ENCODE peak calls at places on chromosomes 13 and 19, in nine cellular contexts. One of them, this sample, is unnamed.

GRCh38 chr19:2634228-2634951 is 68.1 kb downstream of the GNG7 start:
- DNase-seq in neural crest cell: no peak
- DNase-seq in lung: peak
- DNase-seq in thyroid gland: peak
- DNase-seq in body of pancreas: peak
- DNase-seq in astrocyte: no peak
- DNase-seq in psoas muscle: no peak
- DNase-seq in epithelial cell of esophagus: no peak
- DNase-seq in suprapubic skin: no peak
- DNase-seq in this sample: no peak

GRCh38 chr19:38134538-38135149 is 89.4 kb downstream of the DPF1 start:
- DNase-seq in suprapubic skin: no peak
- DNase-seq in astrocyte: no peak
- DNase-seq in body of pancreas: peak
- DNase-seq in psoas muscle: no peak
- DNase-seq in neural crest cell: peak
- DNase-seq in epithelial cell of esophagus: peak
- DNase-seq in thyroid gland: peak
- DNase-seq in lung: no peak
- DNase-seq in this sample: no peak

GRCh38 chr13:46378411-46378810 is 8.6 kb downstream of the RUBCNL start:
- DNase-seq in suprapubic skin: no peak
- DNase-seq in epithelial cell of esophagus: no peak
- DNase-seq in body of pancreas: no peak
- DNase-seq in neural crest cell: no peak
- DNase-seq in astrocyte: no peak
- DNase-seq in thyroid gland: no peak
- DNase-seq in psoas muscle: no peak
- DNase-seq in lung: no peak
- DNase-seq in this sample: no peak

GRCh38 chr13:87094646-87095045 is 576.5 kb upstream of the SLITRK5 start:
- DNase-seq in body of pancreas: no peak
- DNase-seq in lung: no peak
- DNase-seq in neural crest cell: no peak
- DNase-seq in astrocyte: no peak
- DNase-seq in psoas muscle: no peak
- DNase-seq in suprapubic skin: no peak
- DNase-seq in thyroid gland: no peak
- DNase-seq in epithelial cell of esophagus: peak
- DNase-seq in this sample: no peak

GRCh38 chr13:113182046-113182445 is 23.6 kb downstream of the PROZ start:
- DNase-seq in body of pancreas: no peak
- DNase-seq in suprapubic skin: no peak
- DNase-seq in psoas muscle: no peak
- DNase-seq in thyroid gland: no peak
- DNase-seq in lung: no peak
- DNase-seq in epithelial cell of esophagus: no peak
- DNase-seq in astrocyte: peak
- DNase-seq in neural crest cell: no peak
- DNase-seq in this sample: no peak

GRCh38 chr13:105774739-105775460 is 760.6 kb downstream of the EFNB2 start:
- DNase-seq in body of pancreas: no peak
- DNase-seq in epithelial cell of esophagus: peak
- DNase-seq in suprapubic skin: no peak
- DNase-seq in astrocyte: peak
- DNase-seq in thyroid gland: no peak
- DNase-seq in psoas muscle: no peak
- DNase-seq in neural crest cell: no peak
- DNase-seq in lung: no peak
- DNase-seq in this sample: no peak

GRCh38 chr19:32691291-32691951 is at the start of gene NUDT19:
- DNase-seq in thyroid gland: peak
- DNase-seq in epithelial cell of esophagus: peak
- DNase-seq in body of pancreas: peak
- DNase-seq in lung: peak
- DNase-seq in astrocyte: peak
- DNase-seq in suprapubic skin: peak
- DNase-seq in neural crest cell: peak
- DNase-seq in psoas muscle: peak
- DNase-seq in this sample: no peak

GRCh38 chr13:106649495-106649894 is 81.6 kb upstream of the ARGLU1 start:
- DNase-seq in thyroid gland: no peak
- DNase-seq in body of pancreas: no peak
- DNase-seq in astrocyte: peak
- DNase-seq in neural crest cell: no peak
- DNase-seq in epithelial cell of esophagus: peak
- DNase-seq in lung: no peak
- DNase-seq in suprapubic skin: no peak
- DNase-seq in psoas muscle: no peak
- DNase-seq in this sample: no peak

DNA sequence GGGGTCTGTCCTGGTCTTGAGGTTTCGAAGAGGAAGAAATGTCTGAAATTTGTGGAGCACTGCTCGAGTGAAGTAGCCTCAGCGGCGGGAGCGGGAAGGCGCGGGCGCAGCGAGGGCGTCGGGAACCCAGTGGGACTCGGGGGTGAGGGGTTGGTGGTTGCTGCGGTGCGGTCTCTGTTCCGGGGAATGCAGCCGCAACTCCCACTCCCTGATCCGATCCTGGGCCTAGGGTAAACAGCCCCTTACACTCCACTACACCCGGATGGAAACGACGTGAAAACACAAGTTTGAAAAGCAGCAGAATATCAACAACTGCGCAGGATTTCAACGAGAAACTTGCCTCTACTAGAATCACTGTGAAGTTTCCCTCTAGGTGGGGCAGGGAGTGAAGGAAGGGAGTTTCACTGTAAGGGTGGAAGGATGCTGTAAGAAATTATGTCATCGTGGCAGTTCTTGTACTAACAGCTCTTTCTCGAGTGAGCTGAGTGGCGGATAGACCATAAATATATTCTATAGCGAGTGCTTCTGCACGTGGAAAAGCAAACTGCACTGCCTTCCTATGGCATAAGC is 2.0 kb upstream of the KLF12 start:
- DNase-seq in body of pancreas: no peak
- DNase-seq in neural crest cell: peak
- DNase-seq in psoas muscle: peak
- DNase-seq in astrocyte: peak
- DNase-seq in lung: no peak
- DNase-seq in epithelial cell of esophagus: peak
- DNase-seq in thyroid gland: peak
- DNase-seq in suprapubic skin: peak
- DNase-seq in this sample: peak
- TF ChIP-seq CTCF in body of pancreas: no peak
- TF ChIP-seq CTCF in neural crest cell: peak
- TF ChIP-seq CTCF in psoas muscle: no peak
- TF ChIP-seq CTCF in astrocyte: no peak
- TF ChIP-seq CTCF in lung: no peak
- TF ChIP-seq CTCF in epithelial cell of esophagus: no peak
- TF ChIP-seq CTCF in thyroid gland: no peak
- TF ChIP-seq CTCF in suprapubic skin: no peak
- TF ChIP-seq CTCF in this sample: no peak

GRCh38 chr13:41944229-41944628 is 16.7 kb downstream of the VWA8 start:
- DNase-seq in thyroid gland: no peak
- DNase-seq in astrocyte: no peak
- DNase-seq in lung: no peak
- DNase-seq in psoas muscle: no peak
- DNase-seq in epithelial cell of esophagus: no peak
- DNase-seq in body of pancreas: no peak
- DNase-seq in neural crest cell: no peak
- DNase-seq in suprapubic skin: no peak
- DNase-seq in this sample: no peak

GRCh38 chr13:41941174-41941573 is 19.7 kb downstream of the VWA8 start:
- DNase-seq in body of pancreas: no peak
- DNase-seq in suprapubic skin: no peak
- DNase-seq in astrocyte: peak
- DNase-seq in thyroid gland: no peak
- DNase-seq in lung: no peak
- DNase-seq in psoas muscle: no peak
- DNase-seq in epithelial cell of esophagus: peak
- DNase-seq in neural crest cell: no peak
- DNase-seq in this sample: no peak

GRCh38 chr13:41944635-41945401 is 16.1 kb downstream of the VWA8 start:
- DNase-seq in astrocyte: no peak
- DNase-seq in thyroid gland: no peak
- DNase-seq in lung: no peak
- DNase-seq in psoas muscle: no peak
- DNase-seq in neural crest cell: no peak
- DNase-seq in epithelial cell of esophagus: no peak
- DNase-seq in suprapubic skin: no peak
- DNase-seq in body of pancreas: no peak
- DNase-seq in this sample: no peak

GRCh38 chr13:41939403-41939802 is 21.5 kb downstream of the VWA8 start:
- DNase-seq in body of pancreas: no peak
- DNase-seq in epithelial cell of esophagus: no peak
- DNase-seq in astrocyte: no peak
- DNase-seq in thyroid gland: no peak
- DNase-seq in lung: no peak
- DNase-seq in psoas muscle: no peak
- DNase-seq in suprapubic skin: no peak
- DNase-seq in neural crest cell: no peak
- DNase-seq in this sample: no peak

DNA sequence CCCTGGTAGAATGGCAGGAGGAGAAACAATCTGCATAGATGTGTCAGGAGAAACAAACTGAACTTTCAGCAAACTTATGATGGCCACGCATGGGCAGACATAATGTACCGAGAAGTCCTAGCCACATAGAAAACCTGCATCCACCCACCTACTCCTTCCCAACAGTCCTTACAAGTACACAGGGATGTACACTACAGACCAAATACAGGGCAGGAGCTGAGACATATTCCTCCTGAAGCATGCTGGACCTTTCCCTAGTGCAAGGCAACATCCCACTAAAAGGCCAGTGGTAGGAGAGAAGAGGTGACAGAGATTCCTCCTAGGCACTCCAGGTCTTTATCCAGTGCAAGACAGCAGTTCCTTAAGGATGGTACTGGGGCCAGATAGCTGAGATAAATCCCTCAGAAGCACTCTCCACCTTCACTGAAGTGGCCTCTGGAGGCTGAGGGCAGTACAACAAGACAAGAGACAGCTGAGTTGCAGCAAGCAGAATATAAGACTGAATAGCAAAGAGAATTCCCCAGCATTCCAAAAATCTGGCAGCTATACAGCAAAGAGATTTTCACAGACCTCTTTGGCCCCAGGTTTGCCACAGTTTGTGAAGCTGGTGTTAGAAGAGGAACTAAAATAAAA is 18.3 kb downstream of the VWA8 start:
- DNase-seq in psoas muscle: no peak
- DNase-seq in suprapubic skin: no peak
- DNase-seq in lung: no peak
- DNase-seq in epithelial cell of esophagus: peak
- DNase-seq in body of pancreas: no peak
- DNase-seq in thyroid gland: peak
- DNase-seq in neural crest cell: no peak
- DNase-seq in astrocyte: peak
- DNase-seq in this sample: no peak
- TF ChIP-seq CTCF in psoas muscle: peak
- TF ChIP-seq CTCF in suprapubic skin: no peak
- TF ChIP-seq CTCF in lung: no peak
- TF ChIP-seq CTCF in epithelial cell of esophagus: peak
- TF ChIP-seq CTCF in body of pancreas: no peak
- TF ChIP-seq CTCF in thyroid gland: no peak
- TF ChIP-seq CTCF in neural crest cell: peak
- TF ChIP-seq CTCF in astrocyte: peak
- TF ChIP-seq CTCF in this sample: no peak

DNA sequence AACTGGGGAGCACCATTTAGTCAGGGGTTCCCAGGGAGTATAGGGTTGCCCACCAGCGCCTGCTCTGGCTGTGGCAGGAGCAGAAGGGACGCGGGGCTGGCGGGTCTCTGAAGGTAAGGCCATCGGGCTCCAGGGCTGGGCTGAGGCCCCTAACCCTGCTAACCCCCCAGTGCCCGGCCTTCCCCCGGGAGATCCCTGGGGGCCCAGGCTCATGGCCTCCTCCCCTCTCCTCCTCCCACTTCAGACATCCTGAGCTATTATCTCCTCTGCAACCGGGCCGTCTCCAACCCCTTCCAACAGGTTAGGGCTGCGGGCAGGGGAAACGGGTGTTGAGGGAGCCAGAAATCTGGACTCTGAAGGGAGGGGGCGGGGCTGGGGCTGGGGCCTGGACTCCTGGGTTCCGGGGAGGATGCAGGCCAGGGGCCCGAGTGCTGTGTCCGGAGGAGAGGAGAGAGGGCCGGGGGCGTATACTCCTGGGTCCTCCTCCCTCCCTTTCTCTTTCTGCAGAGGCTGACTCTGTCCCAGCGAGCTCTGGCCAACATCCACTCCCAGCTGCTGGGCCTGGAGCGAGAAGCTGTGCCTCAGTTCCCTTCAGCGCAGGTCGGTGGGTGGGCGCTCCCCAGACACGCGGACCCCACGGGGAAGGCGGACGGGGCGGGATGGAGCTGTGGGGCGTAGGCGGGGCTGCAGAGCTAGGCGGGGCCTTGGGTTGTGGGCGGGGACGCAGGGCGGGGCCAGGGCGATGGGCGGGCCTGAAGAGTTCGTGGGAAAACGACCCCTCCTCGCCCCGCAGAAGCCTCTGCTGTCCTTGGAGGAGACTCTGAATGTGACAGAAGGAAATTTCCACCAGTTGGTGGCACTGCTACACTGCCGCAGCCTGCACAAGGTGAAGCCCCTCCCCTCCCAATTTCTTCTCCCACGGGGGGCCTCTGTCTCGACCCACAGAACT is 15.3 kb downstream of the TTYH1 start:
- DNase-seq in suprapubic skin: peak
- DNase-seq in epithelial cell of esophagus: peak
- DNase-seq in psoas muscle: peak
- DNase-seq in lung: no peak
- DNase-seq in body of pancreas: peak
- DNase-seq in thyroid gland: peak
- DNase-seq in neural crest cell: peak
- DNase-seq in astrocyte: no peak
- DNase-seq in this sample: no peak
- TF ChIP-seq CTCF in suprapubic skin: no peak
- TF ChIP-seq CTCF in epithelial cell of esophagus: peak
- TF ChIP-seq CTCF in psoas muscle: peak
- TF ChIP-seq CTCF in lung: no peak
- TF ChIP-seq CTCF in body of pancreas: peak
- TF ChIP-seq CTCF in thyroid gland: no peak
- TF ChIP-seq CTCF in neural crest cell: peak
- TF ChIP-seq CTCF in astrocyte: no peak
- TF ChIP-seq CTCF in this sample: peak

GRCh38 chr19:11198175-11198534 is 810 bp upstream of the KANK2 start:
- DNase-seq in astrocyte: no peak
- DNase-seq in thyroid gland: no peak
- DNase-seq in lung: no peak
- DNase-seq in psoas muscle: no peak
- DNase-seq in suprapubic skin: no peak
- DNase-seq in epithelial cell of esophagus: no peak
- DNase-seq in body of pancreas: no peak
- DNase-seq in neural crest cell: no peak
- DNase-seq in this sample: no peak

GRCh38 chr19:11198769-11199469 is 1.6 kb upstream of the KANK2 start:
- DNase-seq in neural crest cell: no peak
- DNase-seq in psoas muscle: peak
- DNase-seq in lung: no peak
- DNase-seq in astrocyte: no peak
- DNase-seq in thyroid gland: peak
- DNase-seq in suprapubic skin: no peak
- DNase-seq in epithelial cell of esophagus: no peak
- DNase-seq in body of pancreas: no peak
- DNase-seq in this sample: no peak

GRCh38 chr19:11196406-11197287 is 698 bp downstream of the KANK2 start:
- DNase-seq in psoas muscle: peak
- DNase-seq in epithelial cell of esophagus: peak
- DNase-seq in neural crest cell: no peak
- DNase-seq in thyroid gland: peak
- DNase-seq in astrocyte: no peak
- DNase-seq in body of pancreas: peak
- DNase-seq in suprapubic skin: no peak
- DNase-seq in lung: peak
- DNase-seq in this sample: no peak

GRCh38 chr19:11195681-11196080 is 1.7 kb downstream of the KANK2 start:
- DNase-seq in epithelial cell of esophagus: no peak
- DNase-seq in psoas muscle: no peak
- DNase-seq in suprapubic skin: no peak
- DNase-seq in neural crest cell: no peak
- DNase-seq in body of pancreas: no peak
- DNase-seq in thyroid gland: no peak
- DNase-seq in lung: no peak
- DNase-seq in astrocyte: no peak
- DNase-seq in this sample: no peak

DNA sequence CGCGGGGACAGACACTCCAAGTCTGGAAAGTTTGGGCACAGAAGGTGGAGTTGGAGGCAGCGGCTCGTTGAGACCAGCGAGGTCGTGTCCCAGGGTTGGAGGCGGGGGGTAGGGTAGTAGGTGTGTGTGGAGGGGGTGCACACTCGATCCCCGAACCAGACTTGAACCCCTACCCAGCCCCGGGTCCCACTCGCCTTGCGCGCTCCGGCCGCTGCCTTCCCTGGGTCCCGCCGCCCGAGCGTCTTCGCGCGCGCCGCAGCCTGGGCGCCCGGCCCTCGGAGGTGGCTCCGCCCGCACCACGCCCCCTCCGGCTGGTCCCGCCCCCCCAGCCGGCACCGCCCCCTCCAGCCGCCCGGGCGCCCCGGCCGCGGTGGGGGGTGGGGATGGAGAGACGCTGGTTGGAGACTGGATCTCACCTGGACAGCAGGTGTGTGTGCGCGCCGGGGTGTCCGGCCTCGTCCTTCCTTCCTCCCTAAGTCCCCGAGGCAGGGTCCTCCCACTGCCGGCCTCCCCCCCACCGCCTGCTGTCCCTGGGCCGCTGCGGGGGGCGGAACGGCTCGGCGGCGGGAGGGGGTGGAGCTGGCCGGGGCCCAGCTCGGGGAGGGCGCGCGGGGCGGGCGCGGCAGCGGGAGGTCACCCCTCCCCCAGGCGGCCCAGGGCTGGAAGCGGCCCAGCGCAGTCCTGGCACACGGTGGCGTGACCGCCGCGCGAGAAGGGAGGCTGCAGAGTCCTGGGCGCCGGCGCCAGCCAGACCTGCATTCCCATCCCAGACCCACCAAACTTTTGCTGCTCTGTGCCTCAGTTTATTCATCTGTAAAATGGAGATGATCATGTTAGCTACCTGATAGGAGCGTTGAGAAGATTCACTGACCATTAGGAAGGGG is at the start of gene KANK2:
- DNase-seq in neural crest cell: peak
- DNase-seq in body of pancreas: peak
- DNase-seq in astrocyte: peak
- DNase-seq in psoas muscle: peak
- DNase-seq in suprapubic skin: peak
- DNase-seq in epithelial cell of esophagus: peak
- DNase-seq in lung: peak
- DNase-seq in thyroid gland: peak
- DNase-seq in this sample: no peak
- TF ChIP-seq CTCF in neural crest cell: peak
- TF ChIP-seq CTCF in body of pancreas: no peak
- TF ChIP-seq CTCF in astrocyte: no peak
- TF ChIP-seq CTCF in psoas muscle: no peak
- TF ChIP-seq CTCF in suprapubic skin: no peak
- TF ChIP-seq CTCF in epithelial cell of esophagus: no peak
- TF ChIP-seq CTCF in lung: no peak
- TF ChIP-seq CTCF in thyroid gland: no peak
- TF ChIP-seq CTCF in this sample: no peak